ENCODE peak calls at places on chromosome 16, in five cellular contexts. One of them, this sample, is unnamed.

GRCh38 chr16:48526058-48526957 is 83.7 kb downstream of the N4BP1 start:
- DNase-seq in midbrain: no peak
- DNase-seq in NCI-H1105 treated with DMSO at 0.1 percent for 48 hours: peak; percentile 17
- DNase-seq in AG09319: no peak
- DNase-seq in uterus: no peak
- DNase-seq in this sample: no peak

GRCh38 chr16:79898703-79899102 is 298.2 kb upstream of the MAF start:
- DNase-seq in midbrain: no peak
- DNase-seq in NCI-H1105 treated with DMSO at 0.1 percent for 48 hours: no peak
- DNase-seq in AG09319: no peak
- DNase-seq in uterus: no peak
- DNase-seq in this sample: no peak

GRCh38 chr16:75377971-75378386 is 55.3 kb downstream of the CFDP1 start:
- DNase-seq in midbrain: peak; percentile 40
- DNase-seq in NCI-H1105 treated with DMSO at 0.1 percent for 48 hours: no peak
- DNase-seq in AG09319: peak; percentile 86
- DNase-seq in uterus: no peak
- DNase-seq in this sample: no peak

GRCh38 chr16:60684002-60684401 is 1352.2 kb downstream of the CDH8 start:
- DNase-seq in midbrain: no peak
- DNase-seq in NCI-H1105 treated with DMSO at 0.1 percent for 48 hours: no peak
- DNase-seq in AG09319: no peak
- DNase-seq in uterus: no peak
- DNase-seq in this sample: no peak

GRCh38 chr16:59645194-59645593 is 911.1 kb upstream of the GOT2 start:
- DNase-seq in midbrain: no peak
- DNase-seq in NCI-H1105 treated with DMSO at 0.1 percent for 48 hours: no peak
- DNase-seq in AG09319: no peak
- DNase-seq in uterus: no peak
- DNase-seq in this sample: no peak

GRCh38 chr16:88846088-88846487 is 10.7 kb downstream of the GALNS start:
- DNase-seq in midbrain: no peak
- DNase-seq in NCI-H1105 treated with DMSO at 0.1 percent for 48 hours: no peak
- DNase-seq in AG09319: no peak
- DNase-seq in uterus: no peak
- DNase-seq in this sample: no peak

GRCh38 chr16:25184771-25185170 is 32.0 kb upstream of the AQP8 start:
- DNase-seq in midbrain: no peak
- DNase-seq in NCI-H1105 treated with DMSO at 0.1 percent for 48 hours: no peak
- DNase-seq in AG09319: no peak
- DNase-seq in uterus: no peak
- DNase-seq in this sample: no peak

GRCh38 chr16:67666538-67667433 is at the start of the genes C16orf86 and ENKD1:
- DNase-seq in midbrain: peak; percentile 80
- DNase-seq in NCI-H1105 treated with DMSO at 0.1 percent for 48 hours: peak; percentile 59
- DNase-seq in AG09319: peak; percentile 25
- DNase-seq in uterus: peak; percentile 85
- DNase-seq in this sample: peak; percentile 88

GRCh38 chr16:72942021-72942420 is 105.9 kb downstream of the ZFHX3 start:
- DNase-seq in midbrain: no peak
- DNase-seq in NCI-H1105 treated with DMSO at 0.1 percent for 48 hours: peak; percentile 26
- DNase-seq in AG09319: no peak
- DNase-seq in uterus: no peak
- DNase-seq in this sample: no peak

GRCh38 chr16:50839920-50840729 is 98.2 kb downstream of the CYLD start:
- DNase-seq in midbrain: no peak
- DNase-seq in NCI-H1105 treated with DMSO at 0.1 percent for 48 hours: no peak
- DNase-seq in AG09319: no peak
- DNase-seq in uterus: no peak
- DNase-seq in this sample: no peak

GRCh38 chr16:88552815-88553214 is 17.4 kb upstream of the ZC3H18 start:
- DNase-seq in midbrain: no peak
- DNase-seq in NCI-H1105 treated with DMSO at 0.1 percent for 48 hours: no peak
- DNase-seq in AG09319: no peak
- DNase-seq in uterus: no peak
- DNase-seq in this sample: no peak

GRCh38 chr16:69057400-69058378 is 47.8 kb upstream of the HAS3 start:
- DNase-seq in midbrain: no peak
- DNase-seq in NCI-H1105 treated with DMSO at 0.1 percent for 48 hours: no peak
- DNase-seq in AG09319: no peak
- DNase-seq in uterus: peak; percentile 61
- DNase-seq in this sample: no peak

GRCh38 chr16:19884611-19885455 is at the start of gene GPRC5B:
- DNase-seq in midbrain: peak; percentile 77
- DNase-seq in NCI-H1105 treated with DMSO at 0.1 percent for 48 hours: peak; percentile 12
- DNase-seq in AG09319: no peak
- DNase-seq in uterus: peak; percentile 57
- DNase-seq in this sample: peak; percentile 65

GRCh38 chr16:46996391-46996790 is 22.9 kb upstream of the DNAJA2 start:
- DNase-seq in midbrain: no peak
- DNase-seq in NCI-H1105 treated with DMSO at 0.1 percent for 48 hours: no peak
- DNase-seq in AG09319: no peak
- DNase-seq in uterus: no peak
- DNase-seq in this sample: no peak

GRCh38 chr16:57137043-57137442 is 44.7 kb downstream of the CPNE2 start:
- DNase-seq in midbrain: no peak
- DNase-seq in NCI-H1105 treated with DMSO at 0.1 percent for 48 hours: no peak
- DNase-seq in AG09319: no peak
- DNase-seq in uterus: no peak
- DNase-seq in this sample: no peak

GRCh38 chr16:25626172-25626571 is 65.6 kb upstream of the HS3ST4 start:
- DNase-seq in midbrain: no peak
- DNase-seq in NCI-H1105 treated with DMSO at 0.1 percent for 48 hours: no peak
- DNase-seq in AG09319: no peak
- DNase-seq in uterus: no peak
- DNase-seq in this sample: no peak

GRCh38 chr16:67283826-67284555 is 4.7 kb downstream of the PLEKHG4 start:
- DNase-seq in midbrain: no peak
- DNase-seq in NCI-H1105 treated with DMSO at 0.1 percent for 48 hours: no peak
- DNase-seq in AG09319: no peak
- DNase-seq in uterus: no peak
- DNase-seq in this sample: peak; percentile 30

GRCh38 chr16:66127459-66128362 is 238.8 kb upstream of the CDH5 start:
- DNase-seq in midbrain: no peak
- DNase-seq in NCI-H1105 treated with DMSO at 0.1 percent for 48 hours: no peak
- DNase-seq in AG09319: no peak
- DNase-seq in uterus: no peak
- DNase-seq in this sample: peak; percentile 45

GRCh38 chr16:2196162-2196980 is at the start of gene CASKIN1:
- DNase-seq in midbrain: no peak
- DNase-seq in NCI-H1105 treated with DMSO at 0.1 percent for 48 hours: no peak
- DNase-seq in AG09319: no peak
- DNase-seq in uterus: no peak
- DNase-seq in this sample: no peak

GRCh38 chr16:73951541-73951940 is 345.1 kb upstream of the PSMD7 start:
- DNase-seq in midbrain: no peak
- DNase-seq in NCI-H1105 treated with DMSO at 0.1 percent for 48 hours: no peak
- DNase-seq in AG09319: no peak
- DNase-seq in uterus: peak; percentile 31
- DNase-seq in this sample: peak; percentile 70

GRCh38 chr16:4580245-4580644 is 24.1 kb downstream of the C16orf96 start:
- DNase-seq in midbrain: no peak
- DNase-seq in NCI-H1105 treated with DMSO at 0.1 percent for 48 hours: no peak
- DNase-seq in AG09319: no peak
- DNase-seq in uterus: no peak
- DNase-seq in this sample: no peak

GRCh38 chr16:17835118-17835949 is 364.6 kb upstream of the XYLT1 start:
- DNase-seq in midbrain: no peak
- DNase-seq in NCI-H1105 treated with DMSO at 0.1 percent for 48 hours: no peak
- DNase-seq in AG09319: no peak
- DNase-seq in uterus: no peak
- DNase-seq in this sample: no peak

GRCh38 chr16:57045694-57046381 is 46.5 kb upstream of the CPNE2 start:
- DNase-seq in midbrain: peak; percentile 79
- DNase-seq in NCI-H1105 treated with DMSO at 0.1 percent for 48 hours: no peak
- DNase-seq in AG09319: peak; percentile 23
- DNase-seq in uterus: peak; percentile 64
- DNase-seq in this sample: peak; percentile 67

GRCh38 chr16:11310997-11311561 is 29.9 kb upstream of the PRM1 start:
- DNase-seq in midbrain: no peak
- DNase-seq in NCI-H1105 treated with DMSO at 0.1 percent for 48 hours: no peak
- DNase-seq in AG09319: no peak
- DNase-seq in uterus: no peak
- DNase-seq in this sample: no peak

GRCh38 chr16:67481561-67482259 is 753 bp upstream of the ATP6V0D1 start:
- DNase-seq in midbrain: no peak
- DNase-seq in NCI-H1105 treated with DMSO at 0.1 percent for 48 hours: peak; percentile 40
- DNase-seq in AG09319: no peak
- DNase-seq in uterus: peak; percentile 59
- DNase-seq in this sample: peak; percentile 61

This sample was measured in heart left ventricle.